ENCODE peak calls at places on chromosome 2, in four cellular contexts. One of them, this sample, is unnamed.
A peak's percentile ranks its signal among the peaks of the same experiment; 100 is the strongest.

GRCh38 chr2:99864561-99865216 is 277.7 kb downstream of the AFF3 start:
- DNase-seq in Calu3: no peak
- DNase-seq in cardiac muscle cell: peak; percentile 61
- DNase-seq in H7: no peak
- DNase-seq in this sample: no peak

GRCh38 chr2:28359222-28360065 is 33.2 kb upstream of the FOSL2 start:
- DNase-seq in cardiac muscle cell: peak; percentile 88
- DNase-seq in H7: no peak
- DNase-seq in Calu3: peak; percentile 81
- DNase-seq in this sample: no peak

GRCh38 chr2:73987109-73987947 is 2.6 kb downstream of the TET3 start:
- DNase-seq in cardiac muscle cell: peak; percentile 60
- DNase-seq in H7: no peak
- DNase-seq in Calu3: peak; percentile 53
- DNase-seq in this sample: peak; percentile 61

GRCh38 chr2:240570531-240571313 is 2.4 kb downstream of the RNPEPL1 start:
- DNase-seq in H7: peak; percentile 53
- DNase-seq in cardiac muscle cell: no peak
- DNase-seq in Calu3: no peak
- DNase-seq in this sample: no peak

GRCh38 chr2:37671013-37671815 is at the start of gene CDC42EP3:
- DNase-seq in H7: peak; percentile 95
- DNase-seq in cardiac muscle cell: peak; percentile 33
- DNase-seq in Calu3: peak; percentile 84
- DNase-seq in this sample: peak; percentile 83

GRCh38 chr2:126657146-126657635 is 1.2 kb downstream of the GYPC start:
- DNase-seq in cardiac muscle cell: peak; percentile 96
- DNase-seq in Calu3: no peak
- DNase-seq in H7: peak; percentile 59
- DNase-seq in this sample: no peak

GRCh38 chr2:181998045-181998444 is 12.4 kb downstream of the PPP1R1C start:
- DNase-seq in Calu3: peak; percentile 18
- DNase-seq in cardiac muscle cell: no peak
- DNase-seq in H7: no peak
- DNase-seq in this sample: no peak

GRCh38 chr2:173962583-173963110 is 2.5 kb downstream of the SP3 start:
- DNase-seq in cardiac muscle cell: no peak
- DNase-seq in Calu3: no peak
- DNase-seq in H7: no peak
- DNase-seq in this sample: no peak